ENCODE peak calls at places on chromosomes 3 and 15, in five cellular contexts. Y is GM13976; C is stimulated activated CD4-positive, alpha-beta T cell treated with anti-CD3 and anti-CD28 coated beads, TNF-alpha, amount 100 ng/mL, for 1 hour; A is pancreas; X is amygdala. W is an unnamed sample.

GRCh38 chr15:68829068-68829467 is 8.4 kb upstream of the ANP32A start:
- DNase-seq in Y (no peak), C (no peak), A (no peak), X (no peak), W (peak)

GRCh38 chr3:37492977-37493471 is 318.6 kb upstream of the LRRFIP2 start:
- DNase-seq in Y (no peak), C (no peak), A (no peak), X (no peak), W (peak)

GRCh38 chr15:43541785-43542184 is 24.4 kb downstream of the MAP1A start:
- DNase-seq in Y (no peak), C (no peak), A (no peak), X (no peak), W (peak)

GRCh38 chr3:42094992-42095391 is 3.8 kb downstream of the TRAK1 start:
- DNase-seq in Y (no peak), C (no peak), A (no peak), X (no peak), W (no peak)

GRCh38 chr15:29611057-29611456 is 211.2 kb downstream of the TJP1 start:
- DNase-seq in Y (no peak), C (no peak), A (no peak), X (no peak), W (no peak)

GRCh38 chr3:125585595-125586223 is 9.6 kb downstream of the OSBPL11 start:
- DNase-seq in Y (peak), C (no peak), A (no peak), X (no peak), W (peak)

GRCh38 chr3:183475019-183475418 is 46.6 kb upstream of the MCF2L2 start:
- DNase-seq in Y (no peak), C (no peak), A (no peak), X (no peak), W (peak)

GRCh38 chr15:90648137-90649070 is 68.7 kb upstream of the BLM start:
- DNase-seq in Y (peak), C (no peak), A (no peak), X (no peak), W (peak)

GRCh38 chr15:39573287-39573686 is 7.6 kb upstream of the THBS1 start:
- DNase-seq in Y (no peak), C (no peak), A (no peak), X (no peak), W (no peak)

GRCh38 chr3:147360936-147361670 is 45.2 kb downstream of the ZIC4 start:
- DNase-seq in Y (no peak), C (no peak), A (no peak), X (no peak), W (no peak)

W was measured in fibroblast of pulmonary artery.